ENCODE peak calls at places on chromosomes 11 and 22, in nine cellular contexts. U is midbrain, O is A673, I is glutamatergic neuron, S is AG08396, T is H4, X is neural crest cell, D is NCI-H345, C is EL. M is an unnamed sample.

GRCh38 chr11:91243630-91244029 is 981.0 kb upstream of the FAT3 start:
- DNase-seq in U (no peak), O (peak; percentile 54), I (no peak), S (no peak), T (peak; percentile 24), X (no peak), D (no peak), C (no peak), M (no peak)

GRCh38 chr11:30488304-30488998 is 97.7 kb downstream of the MPPED2 start:
- DNase-seq in U (no peak), O (peak; percentile 35), I (no peak), S (no peak), T (peak; percentile 78), X (no peak), D (peak; percentile 68), C (no peak), M (peak; percentile 25)

GRCh38 chr11:35662061-35662648 is 420 bp upstream of the TRIM44 start:
- DNase-seq in U (peak; percentile 84), O (no peak), I (no peak), S (no peak), T (no peak), X (no peak), D (peak; percentile 68), C (no peak), M (no peak)

GRCh38 chr11:30244255-30244654 is 13.4 kb downstream of the FSHB start:
- DNase-seq in U (no peak), O (peak; percentile 30), I (no peak), S (peak; percentile 7), T (peak; percentile 54), X (no peak), D (no peak), C (peak; percentile 57), M (no peak)

GRCh38 chr11:60914620-60915249 is 777 bp downstream of the TMEM109 start:
- DNase-seq in U (no peak), O (peak; percentile 41), I (no peak), S (peak; percentile 72), T (no peak), X (peak; percentile 25), D (no peak), C (peak; percentile 53), M (no peak)

GRCh38 chr22:17489101-17489500 is 74.2 kb upstream of the SLC25A18 start:
- DNase-seq in U (no peak), O (peak; percentile 67), I (no peak), S (no peak), T (no peak), X (no peak), D (no peak), C (no peak), M (no peak)

GRCh38 chr11:93517041-93517440 is 26.1 kb downstream of the SMCO4 start:
- DNase-seq in U (no peak), O (no peak), I (no peak), S (no peak), T (no peak), X (no peak), D (no peak), C (no peak), M (no peak)

GRCh38 chr11:18321622-18321990 is 334 bp downstream of the HPS5 start:
- DNase-seq in U (no peak), O (no peak), I (no peak), S (no peak), T (no peak), X (no peak), D (peak; percentile 30), C (no peak), M (no peak)

GRCh38 chr11:81070948-81071347 is 1630.1 kb upstream of the TENM4 start:
- DNase-seq in U (no peak), O (peak; percentile 40), I (no peak), S (no peak), T (no peak), X (no peak), D (no peak), C (no peak), M (no peak)

GRCh38 chr11:59689015-59689414 is 20.2 kb upstream of the PATL1 start:
- DNase-seq in U (no peak), O (no peak), I (no peak), S (no peak), T (no peak), X (no peak), D (no peak), C (no peak), M (no peak)

GRCh38 chr11:122285444-122285843 is 169.4 kb upstream of the BLID start:
- DNase-seq in U (no peak), O (no peak), I (no peak), S (no peak), T (no peak), X (no peak), D (no peak), C (no peak), M (no peak)

GRCh38 chr11:6828103-6828502 is 17.4 kb upstream of the OR10A5 start:
- DNase-seq in U (no peak), O (no peak), I (no peak), S (no peak), T (no peak), X (no peak), D (peak; percentile 7), C (no peak), M (peak; percentile 39)

GRCh38 chr11:19938051-19938856 is 222.0 kb downstream of the DBX1 start:
- DNase-seq in U (peak; percentile 48), O (peak; percentile 44), I (peak; percentile 78), S (peak; percentile 69), T (peak; percentile 62), X (peak; percentile 56), D (no peak), C (peak; percentile 57), M (peak; percentile 36)

GRCh38 chr22:25395468-25395867 is 169.0 kb upstream of the GRK3 start:
- DNase-seq in U (no peak), O (no peak), I (no peak), S (no peak), T (no peak), X (no peak), D (no peak), C (no peak), M (no peak)

GRCh38 chr22:43488031-43488892 is 76.4 kb downstream of the MPPED1 start:
- DNase-seq in U (no peak), O (no peak), I (no peak), S (no peak), T (no peak), X (no peak), D (no peak), C (no peak), M (no peak)

GRCh38 chr11:6006846-6007245 is at the start of gene OR56A4:
- DNase-seq in U (no peak), O (no peak), I (no peak), S (no peak), T (no peak), X (no peak), D (no peak), C (no peak), M (no peak)

GRCh38 chr11:10748241-10748640 is 2.8 kb upstream of the CTR9 start:
- DNase-seq in U (no peak), O (no peak), I (no peak), S (no peak), T (no peak), X (no peak), D (no peak), C (no peak), M (no peak)

M was measured in NCI-H1930.